ENCODE peak calls at places on chromosome 10, in eight cellular contexts. One of them, this sample, is unnamed.

GRCh38 chr10:48948631-48949030 is 9.0 kb upstream of the LRRC18 start:
- DNase-seq in GM12865: no peak
- DNase-seq in OCI-LY7: no peak
- DNase-seq in lower leg skin: no peak
- DNase-seq in right lobe of liver: no peak
- DNase-seq in breast epithelium: no peak
- DNase-seq in choroid plexus epithelial cell: no peak
- DNase-seq in A549: no peak
- DNase-seq in this sample: no peak

GRCh38 chr10:19730071-19730470 is 86.2 kb upstream of the PLXDC2 start:
- DNase-seq in GM12865: no peak
- DNase-seq in OCI-LY7: no peak
- DNase-seq in lower leg skin: no peak
- DNase-seq in right lobe of liver: no peak
- DNase-seq in breast epithelium: no peak
- DNase-seq in choroid plexus epithelial cell: peak; percentile 79
- DNase-seq in A549: no peak
- DNase-seq in this sample: no peak

GRCh38 chr10:116211682-116212081 is 61.3 kb downstream of the GFRA1 start:
- DNase-seq in GM12865: no peak
- DNase-seq in OCI-LY7: no peak
- DNase-seq in lower leg skin: no peak
- DNase-seq in right lobe of liver: no peak
- DNase-seq in breast epithelium: no peak
- DNase-seq in choroid plexus epithelial cell: peak; percentile 43
- DNase-seq in A549: no peak
- DNase-seq in this sample: no peak

GRCh38 chr10:120386896-120387295 is 70.1 kb upstream of the PLPP4 start:
- DNase-seq in GM12865: no peak
- DNase-seq in OCI-LY7: no peak
- DNase-seq in lower leg skin: no peak
- DNase-seq in right lobe of liver: no peak
- DNase-seq in breast epithelium: no peak
- DNase-seq in choroid plexus epithelial cell: peak; percentile 17
- DNase-seq in A549: no peak
- DNase-seq in this sample: no peak

GRCh38 chr10:43403911-43404674 is 4.9 kb downstream of the HNRNPF start:
- DNase-seq in GM12865: no peak
- DNase-seq in OCI-LY7: no peak
- DNase-seq in lower leg skin: no peak
- DNase-seq in right lobe of liver: no peak
- DNase-seq in breast epithelium: no peak
- DNase-seq in choroid plexus epithelial cell: no peak
- DNase-seq in A549: no peak
- DNase-seq in this sample: no peak

GRCh38 chr10:94299417-94299816 is 63.3 kb downstream of the NOC3L start:
- DNase-seq in GM12865: peak; percentile 30
- DNase-seq in OCI-LY7: no peak
- DNase-seq in lower leg skin: no peak
- DNase-seq in right lobe of liver: no peak
- DNase-seq in breast epithelium: no peak
- DNase-seq in choroid plexus epithelial cell: peak; percentile 68
- DNase-seq in A549: no peak
- DNase-seq in this sample: no peak

GRCh38 chr10:29949411-29950011 is 109.9 kb downstream of the JCAD start:
- DNase-seq in GM12865: peak; percentile 62
- DNase-seq in OCI-LY7: no peak
- DNase-seq in lower leg skin: no peak
- DNase-seq in right lobe of liver: no peak
- DNase-seq in breast epithelium: no peak
- DNase-seq in choroid plexus epithelial cell: peak; percentile 94
- DNase-seq in A549: no peak
- DNase-seq in this sample: no peak

GRCh38 chr10:48469516-48470020 is 135.3 kb downstream of the ARHGAP22 start:
- DNase-seq in GM12865: no peak
- DNase-seq in OCI-LY7: no peak
- DNase-seq in lower leg skin: no peak
- DNase-seq in right lobe of liver: no peak
- DNase-seq in breast epithelium: peak; percentile 9
- DNase-seq in choroid plexus epithelial cell: no peak
- DNase-seq in A549: no peak
- DNase-seq in this sample: no peak

GRCh38 chr10:2094171-2094570 is 356.8 kb upstream of the ADARB2 start:
- DNase-seq in GM12865: no peak
- DNase-seq in OCI-LY7: no peak
- DNase-seq in lower leg skin: no peak
- DNase-seq in right lobe of liver: no peak
- DNase-seq in breast epithelium: no peak
- DNase-seq in choroid plexus epithelial cell: no peak
- DNase-seq in A549: no peak
- DNase-seq in this sample: no peak

GRCh38 chr10:61160253-61160652 is 216.3 kb upstream of the RHOBTB1 start:
- DNase-seq in GM12865: no peak
- DNase-seq in OCI-LY7: no peak
- DNase-seq in lower leg skin: no peak
- DNase-seq in right lobe of liver: no peak
- DNase-seq in breast epithelium: no peak
- DNase-seq in choroid plexus epithelial cell: peak; percentile 39
- DNase-seq in A549: no peak
- DNase-seq in this sample: no peak

GRCh38 chr10:14474656-14475055 is 143.9 kb upstream of the FRMD4A start:
- DNase-seq in GM12865: peak; percentile 29
- DNase-seq in OCI-LY7: no peak
- DNase-seq in lower leg skin: no peak
- DNase-seq in right lobe of liver: no peak
- DNase-seq in breast epithelium: no peak
- DNase-seq in choroid plexus epithelial cell: no peak
- DNase-seq in A549: no peak
- DNase-seq in this sample: no peak

GRCh38 chr10:70503776-70504175 is 25.2 kb downstream of the PALD1 start:
- DNase-seq in GM12865: no peak
- DNase-seq in OCI-LY7: peak; percentile 73
- DNase-seq in lower leg skin: no peak
- DNase-seq in right lobe of liver: no peak
- DNase-seq in breast epithelium: no peak
- DNase-seq in choroid plexus epithelial cell: no peak
- DNase-seq in A549: no peak
- DNase-seq in this sample: no peak

GRCh38 chr10:118669020-118669766 is 73.7 kb upstream of the PRLHR start:
- DNase-seq in GM12865: no peak
- DNase-seq in OCI-LY7: no peak
- DNase-seq in lower leg skin: peak; percentile 55
- DNase-seq in right lobe of liver: no peak
- DNase-seq in breast epithelium: no peak
- DNase-seq in choroid plexus epithelial cell: peak; percentile 47
- DNase-seq in A549: no peak
- DNase-seq in this sample: no peak

GRCh38 chr10:43049081-43049551 is 27.8 kb upstream of the RET start:
- DNase-seq in GM12865: no peak
- DNase-seq in OCI-LY7: no peak
- DNase-seq in lower leg skin: no peak
- DNase-seq in right lobe of liver: peak; percentile 27
- DNase-seq in breast epithelium: peak; percentile 36
- DNase-seq in choroid plexus epithelial cell: no peak
- DNase-seq in A549: no peak
- DNase-seq in this sample: no peak

GRCh38 chr10:26227786-26228185 is 11.2 kb downstream of the GAD2 start:
- DNase-seq in GM12865: no peak
- DNase-seq in OCI-LY7: no peak
- DNase-seq in lower leg skin: no peak
- DNase-seq in right lobe of liver: no peak
- DNase-seq in breast epithelium: no peak
- DNase-seq in choroid plexus epithelial cell: no peak
- DNase-seq in A549: no peak
- DNase-seq in this sample: no peak

GRCh38 chr10:33807527-33808377 is 473.3 kb upstream of the NRP1 start:
- DNase-seq in GM12865: no peak
- DNase-seq in OCI-LY7: no peak
- DNase-seq in lower leg skin: no peak
- DNase-seq in right lobe of liver: no peak
- DNase-seq in breast epithelium: no peak
- DNase-seq in choroid plexus epithelial cell: no peak
- DNase-seq in A549: no peak
- DNase-seq in this sample: no peak

GRCh38 chr10:43250925-43251663 is 15.8 kb downstream of the RASGEF1A start:
- DNase-seq in GM12865: no peak
- DNase-seq in OCI-LY7: no peak
- DNase-seq in lower leg skin: no peak
- DNase-seq in right lobe of liver: peak; percentile 28
- DNase-seq in breast epithelium: no peak
- DNase-seq in choroid plexus epithelial cell: no peak
- DNase-seq in A549: no peak
- DNase-seq in this sample: no peak

GRCh38 chr10:986881-987634 is 1.2 kb upstream of the GTPBP4 start:
- DNase-seq in GM12865: no peak
- DNase-seq in OCI-LY7: no peak
- DNase-seq in lower leg skin: no peak
- DNase-seq in right lobe of liver: no peak
- DNase-seq in breast epithelium: no peak
- DNase-seq in choroid plexus epithelial cell: peak; percentile 78
- DNase-seq in A549: no peak
- DNase-seq in this sample: no peak

GRCh38 chr10:24196426-24197039 is 12.4 kb upstream of the KIAA1217 start:
- DNase-seq in GM12865: peak; percentile 78
- DNase-seq in OCI-LY7: peak; percentile 67
- DNase-seq in lower leg skin: peak; percentile 74
- DNase-seq in right lobe of liver: peak; percentile 80
- DNase-seq in breast epithelium: peak; percentile 77
- DNase-seq in choroid plexus epithelial cell: peak; percentile 77
- DNase-seq in A549: peak; percentile 61
- DNase-seq in this sample: peak; percentile 24

GRCh38 chr10:122113161-122113944 is 124.4 kb downstream of the TACC2 start:
- DNase-seq in GM12865: peak; percentile 13
- DNase-seq in OCI-LY7: no peak
- DNase-seq in lower leg skin: peak; percentile 68
- DNase-seq in right lobe of liver: peak; percentile 75
- DNase-seq in breast epithelium: peak; percentile 79
- DNase-seq in choroid plexus epithelial cell: peak; percentile 66
- DNase-seq in A549: peak; percentile 88
- DNase-seq in this sample: no peak

GRCh38 chr10:14564268-14564744 is 210.4 kb downstream of the FAM107B start:
- DNase-seq in GM12865: peak; percentile 38
- DNase-seq in OCI-LY7: no peak
- DNase-seq in lower leg skin: no peak
- DNase-seq in right lobe of liver: peak; percentile 52
- DNase-seq in breast epithelium: no peak
- DNase-seq in choroid plexus epithelial cell: no peak
- DNase-seq in A549: no peak
- DNase-seq in this sample: no peak

GRCh38 chr10:117160567-117160966 is 22.5 kb upstream of the VAX1 start:
- DNase-seq in GM12865: no peak
- DNase-seq in OCI-LY7: no peak
- DNase-seq in lower leg skin: no peak
- DNase-seq in right lobe of liver: no peak
- DNase-seq in breast epithelium: no peak
- DNase-seq in choroid plexus epithelial cell: no peak
- DNase-seq in A549: no peak
- DNase-seq in this sample: no peak

GRCh38 chr10:4279649-4280048 is 494.6 kb upstream of the KLF6 start:
- DNase-seq in GM12865: no peak
- DNase-seq in OCI-LY7: no peak
- DNase-seq in lower leg skin: no peak
- DNase-seq in right lobe of liver: no peak
- DNase-seq in breast epithelium: no peak
- DNase-seq in choroid plexus epithelial cell: peak; percentile 76
- DNase-seq in A549: no peak
- DNase-seq in this sample: no peak
- H3K4me3 ChIP-seq in GM12865: no peak overlapping the region
- H3K4me3 ChIP-seq in OCI-LY7: no peak overlapping the region
- H3K4me3 ChIP-seq in lower leg skin: no peak overlapping the region
- H3K4me3 ChIP-seq in right lobe of liver: no peak overlapping the region
- H3K4me3 ChIP-seq in breast epithelium: no peak overlapping the region
- H3K4me3 ChIP-seq in choroid plexus epithelial cell: no peak overlapping the region
- H3K4me3 ChIP-seq in A549: no peak overlapping the region
- H3K4me3 ChIP-seq in this sample: no peak overlapping the region

GRCh38 chr10:133274751-133275682 is 1.7 kb downstream of the ADAM8 start:
- DNase-seq in GM12865: peak; percentile 92
- DNase-seq in OCI-LY7: peak; percentile 77
- DNase-seq in lower leg skin: no peak
- DNase-seq in right lobe of liver: peak; percentile 56
- DNase-seq in breast epithelium: no peak
- DNase-seq in choroid plexus epithelial cell: no peak
- DNase-seq in A549: no peak
- DNase-seq in this sample: peak; percentile 64
- TF ChIP-seq CTCF in GM12865: no peak
- TF ChIP-seq CTCF in OCI-LY7: no peak
- TF ChIP-seq CTCF in lower leg skin: no peak
- TF ChIP-seq CTCF in right lobe of liver: no peak
- TF ChIP-seq CTCF in breast epithelium: no peak
- TF ChIP-seq CTCF in choroid plexus epithelial cell: no peak
- TF ChIP-seq CTCF in A549: no peak
- TF ChIP-seq CTCF in this sample: no peak

DNA sequence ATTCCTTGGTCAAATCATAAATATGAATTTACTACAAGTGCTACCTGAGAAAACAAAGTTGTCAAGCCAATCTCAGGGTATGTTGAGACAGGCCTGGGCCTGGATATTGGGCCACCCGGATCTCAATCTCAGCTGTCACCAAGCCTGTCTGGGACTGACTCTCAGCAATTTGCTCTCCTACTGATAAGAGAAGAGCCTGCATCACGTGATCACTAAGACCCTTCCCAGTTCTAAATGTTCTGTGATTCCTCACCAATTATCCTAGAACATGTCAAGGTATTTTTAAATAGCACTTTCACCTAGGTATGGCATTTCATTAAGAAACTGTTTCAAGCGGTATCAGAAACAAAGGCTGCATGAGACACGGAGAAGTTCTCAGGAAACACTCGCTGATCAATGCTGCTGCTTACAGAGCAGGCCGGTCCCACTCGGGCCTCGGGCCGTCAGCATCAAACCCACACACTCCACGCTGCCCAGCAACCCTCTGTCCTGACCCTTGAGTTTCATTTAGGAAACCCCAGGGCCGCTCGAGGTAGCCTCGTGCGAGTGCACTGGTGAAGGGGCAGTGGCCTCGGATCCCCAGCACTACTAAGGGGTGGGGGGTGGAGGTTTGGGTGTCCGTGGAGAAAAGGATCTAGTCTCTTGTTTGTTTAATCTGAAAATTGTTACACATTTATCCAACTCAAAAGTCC is 4.1 kb downstream of the KLF6 start:
- DNase-seq in GM12865: no peak
- DNase-seq in OCI-LY7: no peak
- DNase-seq in lower leg skin: no peak
- DNase-seq in right lobe of liver: no peak
- DNase-seq in breast epithelium: no peak
- DNase-seq in choroid plexus epithelial cell: peak; percentile 58
- DNase-seq in A549: no peak
- DNase-seq in this sample: no peak
- H3K4me3 ChIP-seq in GM12865: peak overlapping the region; percentile 81
- H3K4me3 ChIP-seq in OCI-LY7: no peak overlapping the region
- H3K4me3 ChIP-seq in lower leg skin: peak overlapping the region; percentile 89
- H3K4me3 ChIP-seq in right lobe of liver: peak overlapping the region; percentile 13
- H3K4me3 ChIP-seq in breast epithelium: peak overlapping the region; percentile 72
- H3K4me3 ChIP-seq in choroid plexus epithelial cell: peak overlapping the region; percentile 99
- H3K4me3 ChIP-seq in A549: peak overlapping the region; percentile 77
- H3K4me3 ChIP-seq in this sample: peak overlapping the region; percentile 93

DNA sequence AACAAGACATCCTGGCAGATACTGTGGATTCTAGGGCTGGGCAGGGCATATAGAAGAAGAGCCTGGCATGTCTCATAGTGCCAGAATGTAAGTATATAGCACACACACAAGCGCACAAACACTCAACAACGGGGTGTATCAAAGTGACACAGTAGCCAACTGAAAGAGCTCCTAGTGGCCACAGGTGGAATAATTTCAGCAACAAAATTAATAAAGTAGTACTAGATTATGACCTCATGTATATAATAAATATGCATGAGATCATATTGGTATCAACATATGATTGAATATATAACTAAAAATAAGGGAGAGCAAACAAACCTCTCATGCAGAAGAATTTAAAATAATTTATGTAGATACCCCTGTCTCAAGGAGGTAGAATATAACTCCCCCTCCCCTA is 72.4 kb upstream of the CXCL12 start:
- DNase-seq in GM12865: no peak
- DNase-seq in OCI-LY7: no peak
- DNase-seq in lower leg skin: no peak
- DNase-seq in right lobe of liver: no peak
- DNase-seq in breast epithelium: no peak
- DNase-seq in choroid plexus epithelial cell: no peak
- DNase-seq in A549: no peak
- DNase-seq in this sample: no peak
- TF ChIP-seq CTCF in GM12865: peak; percentile 12
- TF ChIP-seq CTCF in OCI-LY7: peak; percentile 58
- TF ChIP-seq CTCF in lower leg skin: no peak
- TF ChIP-seq CTCF in right lobe of liver: no peak
- TF ChIP-seq CTCF in breast epithelium: no peak
- TF ChIP-seq CTCF in choroid plexus epithelial cell: peak; percentile 36
- TF ChIP-seq CTCF in A549: no peak
- TF ChIP-seq CTCF in this sample: no peak